ENCODE peak calls at places on chromosomes 4 and X, in ten cellular contexts. Q is activated CD4-positive, alpha-beta T cell treated with anti-CD3 and anti-CD28 coated beads for 48 hours; N is hypothalamus; B is posterior cingulate gyrus; W is body of pancreas; Z is BJ; D is SK-N-DZ; O is kidney epithelial cell; P is stimulated activated CD4-positive, alpha-beta T cell treated with anti-CD3 and anti-CD28 coated beads, Interleukin-15, amount 100 ng/mL, for 1 hour; J is GM12892. A is an unnamed sample.

GRCh38 chr4:118281611-118282442 is 71.0 kb downstream of the PRSS12 start:
- DNase-seq in Q (no peak), P (no peak), O (no peak), B (no peak), N (no peak), J (no peak), W (peak; percentile 34), D (no peak), Z (peak; percentile 49), A (no peak)

GRCh38 chr4:3442959-3443749 is 1.4 kb downstream of the HGFAC start:
- DNase-seq in P (peak; percentile 56), D (peak; percentile 34), Z (no peak), W (peak; percentile 32), N (no peak), J (peak; percentile 99), B (peak; percentile 58), Q (peak; percentile 76), O (no peak), A (no peak)

GRCh38 chrX:68417651-68418050 is 15.6 kb downstream of the OPHN1 start:
- DNase-seq in J (no peak), D (no peak), B (no peak), W (no peak), P (no peak), Z (no peak), Q (no peak), N (no peak), O (no peak), A (no peak)

GRCh38 chrX:21972721-21973120 is 32.2 kb downstream of the SMS start:
- DNase-seq in N (no peak), W (no peak), P (no peak), Q (peak; percentile 43), D (no peak), O (no peak), J (no peak), Z (no peak), B (no peak), A (no peak)

GRCh38 chr4:31793907-31794306 is 1073.7 kb downstream of the PCDH7 start:
- DNase-seq in N (no peak), O (no peak), J (no peak), Z (no peak), D (no peak), P (no peak), Q (no peak), B (no peak), W (no peak), A (no peak)

GRCh38 chr4:149885896-149886295 is 70.3 kb upstream of the IQCM start:
- DNase-seq in B (no peak), J (no peak), O (no peak), P (no peak), D (no peak), Q (no peak), W (no peak), N (no peak), Z (peak; percentile 69), A (no peak)

GRCh38 chr4:156615066-156615514 is 356.5 kb downstream of the PDGFC start:
- DNase-seq in B (no peak), O (peak; percentile 31), J (no peak), P (no peak), N (no peak), Z (peak; percentile 91), D (no peak), W (peak; percentile 2), Q (no peak), A (no peak)

GRCh38 chrX:6386837-6387236 is 148.1 kb downstream of the VCX3A start:
- DNase-seq in Z (no peak), W (no peak), P (no peak), B (no peak), N (no peak), J (no peak), O (no peak), Q (no peak), D (no peak), A (no peak)